ENCODE peak calls at places on chromosomes 2 and 18, in four cellular contexts. X is GM12878, F is HepG2, A is K562. N is an unnamed sample.
A peak's percentile ranks its signal among the peaks of the same experiment; 100 is the strongest.

GRCh38 chr2:98572676-98573075 is 35.6 kb downstream of the COA5 start:
- DNase-seq in X (no peak), F (no peak), A (no peak), N (no peak)

GRCh38 chr2:201515573-201516246 is 64.2 kb downstream of the STRADB start:
- DNase-seq in X (no peak), A (no peak), F (no peak), N (no peak)

GRCh38 chr18:77173274-77174030 is 40.9 kb upstream of the MBP start:
- DNase-seq in F (no peak), A (no peak), X (no peak), N (no peak)

GRCh38 chr18:67783215-67783946 is 266.9 kb upstream of the DSEL start:
- DNase-seq in A (no peak), X (no peak), F (no peak), N (no peak)

GRCh38 chr2:138902239-138902871 is 122.2 kb upstream of the NXPH2 start:
- DNase-seq in X (no peak), F (no peak), A (no peak), N (no peak)

GRCh38 chr2:46804794-46805193 is 110.8 kb downstream of the MCFD2 start:
- DNase-seq in X (no peak), F (no peak), A (no peak), N (no peak)

GRCh38 chr2:190432567-190433231 is 24.5 kb downstream of the MFSD6 start:
- DNase-seq in F (no peak), X (no peak), A (no peak), N (no peak)

GRCh38 chr2:99552529-99552928 is 62.7 kb upstream of the REV1 start:
- DNase-seq in F (no peak), A (no peak), X (no peak), N (no peak)

GRCh38 chr2:222052934-222053367 is 245.8 kb downstream of the PAX3 start:
- DNase-seq in A (no peak), X (no peak), F (no peak), N (peak; percentile 82)

GRCh38 chr18:76494181-76494540 is 881 bp downstream of the ZNF516 start:
- DNase-seq in X (no peak), A (no peak), F (peak; percentile 18), N (peak; percentile 42)

GRCh38 chr2:34204560-34204959 is 605.5 kb upstream of the FAM98A start:
- DNase-seq in F (no peak), X (no peak), A (no peak), N (no peak)

GRCh38 chr18:49189772-49190171 is 239.0 kb upstream of the SMAD7 start:
- DNase-seq in A (no peak), X (no peak), F (peak; percentile 64), N (no peak)

GRCh38 chr2:38716185-38716584 is 35.0 kb downstream of the SRSF7 start:
- DNase-seq in A (no peak), X (no peak), F (peak; percentile 83), N (no peak)

GRCh38 chr18:58454406-58455061 is 174.4 kb downstream of the ALPK2 start:
- DNase-seq in A (no peak), X (no peak), F (no peak), N (no peak)

GRCh38 chr2:15449542-15450236 is 111.4 kb downstream of the NBAS start:
- DNase-seq in F (no peak), A (peak; percentile 21), X (no peak), N (no peak)

GRCh38 chr2:100747551-100747950 is 72.4 kb upstream of the NPAS2 start:
- DNase-seq in F (no peak), X (no peak), A (no peak), N (no peak)
- TF ChIP-seq CBFB in F (no peak), X (no peak), A (no peak), N (no peak)

GRCh38 chr2:7861910-7862702 is 819.8 kb upstream of the ID2 start:
- DNase-seq in F (no peak), A (no peak), X (no peak), N (no peak)

GRCh38 chr2:7860693-7861092 is 821.2 kb upstream of the ID2 start:
- DNase-seq in X (no peak), A (no peak), F (no peak), N (no peak)

GRCh38 chr2:7857904-7858303 is 824.0 kb upstream of the ID2 start:
- DNase-seq in F (no peak), X (no peak), A (no peak), N (no peak)
- TF ChIP-seq CBFB in F (no peak), X (no peak), A (no peak), N (no peak)

GRCh38 chr2:58680938-58681337 is 439.8 kb upstream of the FANCL start:
- DNase-seq in X (no peak), A (no peak), F (no peak), N (no peak)
- TF ChIP-seq CBFB in X (no peak), A (no peak), F (no peak), N (no peak)

DNA sequence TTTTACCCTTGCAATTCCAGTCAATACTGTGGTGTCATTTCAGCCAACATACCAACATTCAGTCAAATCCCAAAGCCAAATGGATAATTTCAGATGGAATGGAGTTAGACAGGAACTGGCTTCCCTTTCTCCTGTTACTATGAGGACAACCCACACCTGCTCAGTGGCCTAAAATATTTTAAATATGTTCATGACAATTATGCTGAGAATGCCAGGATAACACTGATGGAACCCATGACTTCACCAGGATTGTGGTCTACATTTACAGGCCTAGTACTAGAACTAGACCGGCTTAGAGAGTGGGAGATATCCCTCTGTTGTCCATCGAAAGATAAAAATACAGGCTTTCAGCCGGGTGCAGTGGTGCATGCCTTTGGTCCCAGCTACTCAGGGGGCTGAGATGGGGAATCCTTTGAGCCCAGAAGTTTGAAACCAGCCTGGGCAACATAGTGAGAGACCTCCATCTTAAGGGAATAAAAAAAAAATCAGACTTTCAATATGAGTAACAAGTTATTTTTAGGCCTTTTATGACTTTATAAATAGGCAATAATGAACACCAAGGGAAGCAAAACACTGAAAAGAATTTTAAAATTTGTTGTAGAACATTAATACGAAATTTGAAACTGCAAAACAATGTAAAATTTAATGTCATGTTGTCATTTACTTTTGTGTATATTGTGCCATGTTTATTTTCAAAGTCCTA is 14.2 kb downstream of the GPATCH11 start:
- DNase-seq in X (no peak), A (no peak), F (no peak), N (no peak)
- TF ChIP-seq CBFB in X (no peak), A (no peak), F (no peak), N (no peak)

DNA sequence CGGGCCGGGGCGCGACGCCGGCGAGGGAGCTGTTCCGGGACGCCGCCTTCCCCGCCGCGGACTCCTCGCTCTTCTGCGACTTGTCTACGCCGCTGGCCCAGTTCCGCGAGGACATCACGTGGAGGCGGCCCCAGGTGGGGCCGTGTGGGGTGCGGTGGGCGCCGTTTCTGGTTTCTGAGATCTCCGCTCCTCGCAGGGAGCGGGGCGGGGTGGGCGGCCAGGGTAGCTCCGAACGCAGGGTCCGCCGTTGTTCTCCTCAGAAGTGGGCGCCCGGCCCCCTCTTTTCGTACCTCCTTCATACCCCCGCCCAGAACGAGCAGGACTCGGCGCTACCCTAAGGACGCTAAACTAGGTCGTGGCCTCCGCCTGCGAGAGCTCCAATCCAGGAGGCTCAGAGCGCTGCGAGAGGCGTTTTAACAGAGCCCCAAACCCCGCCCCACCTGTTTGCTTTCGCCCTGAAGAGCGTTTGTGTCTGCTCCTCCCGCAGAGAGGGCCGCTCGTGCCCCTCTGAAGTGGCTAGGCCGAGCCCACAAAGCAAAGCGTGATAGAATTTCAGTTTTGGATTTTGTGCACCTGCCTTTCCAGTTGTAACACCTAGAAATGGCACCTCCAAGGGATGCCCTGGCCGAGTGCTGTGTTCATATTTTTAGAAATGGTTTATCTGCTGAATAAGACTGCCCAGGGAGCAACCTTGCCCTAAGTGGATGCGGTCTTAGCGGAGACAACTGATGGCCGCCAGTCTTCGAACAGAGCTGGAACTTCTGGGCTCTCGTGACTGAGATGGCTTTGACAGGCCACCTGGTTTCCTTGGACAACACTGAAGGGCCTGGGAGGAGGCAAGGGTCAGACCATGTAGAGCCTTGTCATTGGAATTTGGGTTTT is 626 bp downstream of the CAPN10 start:
- DNase-seq in X (no peak), F (peak; percentile 58), A (no peak), N (peak; percentile 55)
- TF ChIP-seq CBFB in X (no peak), F (peak; percentile 19), A (no peak), N (no peak)

GRCh38 chr2:108270768-108271506 is 17.8 kb upstream of the SULT1C2 start:
- DNase-seq in F (peak; percentile 49), A (no peak), X (no peak), N (no peak)
- TF ChIP-seq CBFB in F (no peak), A (no peak), X (no peak), N (no peak)

DNA sequence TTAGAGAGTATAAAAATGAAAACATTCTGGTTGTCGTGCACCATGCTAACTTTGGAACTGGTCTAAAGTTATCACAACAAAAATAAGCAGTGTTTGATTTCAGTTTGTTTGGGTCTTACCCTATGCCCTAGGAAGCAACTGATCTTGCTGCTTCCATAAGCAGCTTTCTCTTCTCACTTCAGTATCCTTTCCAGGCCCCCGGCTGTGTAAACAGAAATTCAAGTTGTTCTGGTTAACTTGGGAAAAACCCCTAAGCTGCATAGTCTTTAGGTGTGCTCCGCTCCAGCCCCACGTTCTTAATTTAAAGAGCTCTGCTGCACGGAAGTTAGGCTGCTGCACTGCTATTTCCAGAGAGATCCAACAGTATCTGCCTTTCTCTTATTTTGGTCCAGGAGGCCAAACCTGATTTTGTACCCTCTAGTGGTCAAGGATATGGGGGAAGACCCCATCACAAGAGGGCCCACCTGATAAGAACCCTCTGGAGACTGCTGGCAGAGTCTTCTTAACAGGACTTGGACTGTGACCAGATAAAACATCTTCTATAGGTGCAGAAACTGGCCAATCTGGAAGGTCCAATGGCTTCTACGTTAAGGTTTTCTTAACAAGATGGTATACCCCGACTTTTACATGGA is 69.1 kb downstream of the FEZ2 start:
- DNase-seq in X (no peak), A (no peak), F (no peak), N (no peak)
- TF ChIP-seq CBFB in X (no peak), A (no peak), F (no peak), N (no peak)

GRCh38 chr2:196166876-196167275 is 4.5 kb downstream of the STK17B start:
- DNase-seq in X (no peak), F (no peak), A (no peak), N (no peak)

GRCh38 chr2:196167666-196168065 is 3.7 kb downstream of the STK17B start:
- DNase-seq in F (no peak), A (no peak), X (no peak), N (no peak)

GRCh38 chr2:196163285-196163684 is 8.1 kb downstream of the STK17B start:
- DNase-seq in A (no peak), X (no peak), F (no peak), N (no peak)

GRCh38 chr2:196162586-196163180 is 8.7 kb downstream of the STK17B start:
- DNase-seq in X (no peak), F (no peak), A (no peak), N (no peak)

DNA sequence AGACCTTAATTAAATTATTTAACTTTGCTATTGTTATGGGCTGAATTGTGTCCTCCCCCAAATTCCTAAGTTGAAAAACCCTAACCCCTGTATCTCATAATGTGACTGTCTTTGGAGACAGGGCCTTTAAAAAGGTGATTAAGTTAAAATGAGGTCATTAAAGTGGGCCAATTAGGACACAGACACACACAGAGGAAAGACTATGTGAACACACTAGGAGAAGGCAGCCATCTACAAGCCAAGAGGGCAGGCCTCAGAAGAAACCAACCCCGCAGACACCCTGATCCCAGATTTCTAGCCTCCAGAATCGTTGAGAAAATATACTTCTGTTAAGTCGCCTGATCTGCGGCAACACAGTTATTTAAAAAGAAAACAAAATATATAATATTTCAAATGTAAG is 6.4 kb downstream of the STK17B start:
- DNase-seq in X (no peak), A (no peak), F (no peak), N (no peak)
- TF ChIP-seq CBFB in X (no peak), A (no peak), F (no peak), N (no peak)

GRCh38 chr18:73201940-73202339 is 334.2 kb upstream of the NETO1 start:
- DNase-seq in X (no peak), A (no peak), F (no peak), N (no peak)

GRCh38 chr18:73199151-73199550 is 331.4 kb upstream of the NETO1 start:
- DNase-seq in X (no peak), F (no peak), A (no peak), N (no peak)
- TF ChIP-seq CBFB in X (no peak), F (no peak), A (no peak), N (no peak)

N was measured in WTC11.